ENCODE peak calls at places on chromosomes 7 and 10, in eight cellular contexts. I is epithelial cell of esophagus, S is stomach, O is mesothelial cell of epicardium, K is cardiac muscle cell, H is HFFc6, B is B cell, X is AG04449. J is an unnamed sample.

GRCh38 chr7:73429218-73429617 is 4.4 kb upstream of the FZD9 start:
- DNase-seq in I (no peak), S (no peak), O (no peak), K (peak), H (no peak), B (no peak), X (no peak), J (no peak)

GRCh38 chr7:48365010-48365409 is 193.8 kb downstream of the ABCA13 start:
- DNase-seq in I (peak), S (no peak), O (no peak), K (no peak), H (no peak), B (no peak), X (no peak), J (no peak)

GRCh38 chr10:74047871-74048270 is 50.0 kb downstream of the VCL start:
- DNase-seq in I (no peak), S (no peak), O (no peak), K (peak), H (peak), B (no peak), X (no peak), J (no peak)

GRCh38 chr10:124217031-124217430 is 123.6 kb upstream of the CHST15 start:
- DNase-seq in I (no peak), S (no peak), O (no peak), K (no peak), H (no peak), B (no peak), X (no peak), J (no peak)

GRCh38 chr7:79553811-79554555 is 100.5 kb upstream of the MAGI2 start:
- DNase-seq in I (peak), S (no peak), O (no peak), K (peak), H (peak), B (no peak), X (peak), J (no peak)

GRCh38 chr7:4712371-4713182 is 30.5 kb downstream of the FOXK1 start:
- DNase-seq in I (peak), S (no peak), O (no peak), K (no peak), H (peak), B (no peak), X (no peak), J (peak)

GRCh38 chr7:46494026-46494425 is 573.0 kb upstream of the IGFBP3 start:
- DNase-seq in I (peak), S (no peak), O (no peak), K (peak), H (peak), B (no peak), X (no peak), J (no peak)

GRCh38 chr10:100683545-100684127 is 61.7 kb upstream of the PAX2 start:
- DNase-seq in I (no peak), S (no peak), O (no peak), K (no peak), H (no peak), B (no peak), X (no peak), J (no peak)

GRCh38 chr10:77850620-77851231 is 75.8 kb downstream of the DLG5 start:
- DNase-seq in I (no peak), S (no peak), O (no peak), K (no peak), H (no peak), B (no peak), X (no peak), J (no peak)

GRCh38 chr10:97796651-97797050 is 24.9 kb upstream of the SFRP5 start:
- DNase-seq in I (no peak), S (no peak), O (no peak), K (no peak), H (no peak), B (no peak), X (no peak), J (no peak)

GRCh38 chr7:14717711-14718304 is 184.7 kb downstream of the DGKB start:
- DNase-seq in I (peak), S (no peak), O (no peak), K (peak), H (peak), B (no peak), X (peak), J (no peak)

GRCh38 chr10:114822771-114823463 is 1.3 kb downstream of the FHIP2A start:
- DNase-seq in I (peak), S (no peak), O (no peak), K (peak), H (peak), B (no peak), X (no peak), J (no peak)

GRCh38 chr7:135578569-135578968 is 20.9 kb downstream of the NUP205 start:
- DNase-seq in I (no peak), S (no peak), O (no peak), K (no peak), H (no peak), B (no peak), X (no peak), J (no peak)

GRCh38 chr7:147607151-147607800 is 983.3 kb upstream of the C7orf33 start:
- DNase-seq in I (no peak), S (no peak), O (no peak), K (no peak), H (no peak), B (no peak), X (no peak), J (no peak)

DNA sequence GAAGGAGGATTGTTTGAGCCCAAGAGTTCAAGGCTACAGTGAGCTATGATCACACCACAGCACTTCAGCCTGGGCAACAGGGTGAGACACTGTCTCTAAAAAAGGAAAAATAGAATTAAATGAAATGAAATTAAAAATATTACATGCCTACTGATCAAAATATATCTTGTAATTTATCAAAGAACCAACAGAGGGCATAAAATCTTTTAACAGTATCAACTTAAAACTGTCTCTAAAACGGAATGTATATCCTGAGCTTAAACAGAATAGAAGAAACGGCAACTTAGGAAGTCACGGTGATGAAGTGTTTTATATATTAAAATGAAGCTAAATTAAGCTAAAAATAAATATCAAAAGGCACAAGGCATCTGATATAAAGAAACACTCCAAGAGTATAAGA is 78.8 kb downstream of the MTPAP start:
- DNase-seq in I (peak), S (no peak), O (no peak), K (peak), H (peak), B (no peak), X (no peak), J (no peak)
- TF ChIP-seq CTCF in I (no peak), S (no peak), O (peak), K (peak), H (peak), B (peak), X (no peak), J (no peak)

GRCh38 chr10:5271526-5271925 is 74.9 kb downstream of the AKR1C4 start:
- DNase-seq in I (no peak), S (no peak), O (no peak), K (no peak), H (no peak), B (no peak), X (no peak), J (no peak)

GRCh38 chr10:5268743-5269142 is 72.1 kb downstream of the AKR1C4 start:
- DNase-seq in I (no peak), S (no peak), O (no peak), K (no peak), H (no peak), B (no peak), X (no peak), J (no peak)

GRCh38 chr10:5268234-5268633 is 71.6 kb downstream of the AKR1C4 start:
- DNase-seq in I (no peak), S (no peak), O (no peak), K (no peak), H (no peak), B (no peak), X (no peak), J (no peak)

GRCh38 chr10:5265139-5265538 is 68.5 kb downstream of the AKR1C4 start:
- DNase-seq in I (no peak), S (no peak), O (no peak), K (no peak), H (no peak), B (no peak), X (no peak), J (no peak)

DNA sequence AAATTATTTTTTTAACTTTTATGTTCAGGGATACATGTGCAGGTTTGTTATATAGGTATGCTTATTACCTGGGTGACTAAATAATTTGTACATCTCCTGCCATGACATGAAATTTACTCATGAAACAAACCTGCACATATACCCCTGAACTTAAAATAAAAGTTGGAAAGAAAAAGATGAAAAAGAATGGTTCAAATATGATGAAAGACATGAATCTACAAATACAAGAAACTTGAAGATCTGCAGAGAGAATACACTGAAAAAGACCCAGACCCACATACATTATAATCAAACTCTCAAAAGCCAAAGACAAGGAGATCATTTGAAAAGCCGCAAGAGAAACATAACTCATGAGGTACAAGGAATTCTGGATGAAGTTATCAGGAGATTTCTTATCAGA is 70.2 kb downstream of the AKR1C4 start:
- DNase-seq in I (no peak), S (no peak), O (no peak), K (no peak), H (no peak), B (no peak), X (no peak), J (no peak)
- TF ChIP-seq CTCF in I (no peak), S (no peak), O (no peak), K (no peak), H (no peak), B (no peak), X (no peak), J (no peak)

DNA sequence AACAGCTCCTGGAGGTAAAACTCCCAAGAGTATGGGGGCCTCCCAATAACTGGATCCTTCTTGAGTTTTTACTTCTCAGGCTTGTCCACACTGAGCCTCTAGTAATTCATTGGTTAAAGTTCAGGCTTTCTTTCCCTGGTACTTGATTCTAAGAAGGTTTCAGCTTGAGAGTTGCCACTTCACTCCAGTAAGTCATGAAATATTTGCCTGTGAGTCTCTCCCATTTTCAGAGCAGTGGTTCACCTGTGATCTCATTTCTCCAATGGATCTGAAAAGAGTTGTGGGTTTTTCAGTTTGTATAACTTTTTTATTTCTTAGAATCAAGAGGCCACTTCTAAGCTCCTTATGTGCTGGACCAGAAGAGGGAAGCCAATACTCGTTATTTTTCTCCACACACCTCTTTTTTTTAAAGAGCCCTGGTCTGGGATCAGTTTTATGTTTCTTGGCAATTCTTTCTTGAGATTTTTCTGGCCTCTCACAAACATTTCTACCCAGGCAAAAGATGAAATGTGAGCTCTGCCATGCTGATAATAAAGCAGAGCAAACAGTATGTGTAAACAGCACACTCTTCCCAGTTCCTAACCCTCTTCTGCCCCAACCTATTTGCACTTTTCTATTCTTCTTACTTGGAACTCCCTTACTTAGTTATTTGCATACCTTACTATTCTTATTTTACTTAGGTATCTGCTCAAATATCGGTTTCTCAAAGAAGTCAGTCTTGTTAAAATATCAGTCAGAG is 983.4 kb downstream of the CCSER2 start:
- DNase-seq in I (no peak), S (no peak), O (no peak), K (no peak), H (no peak), B (no peak), X (no peak), J (no peak)
- TF ChIP-seq CTCF in I (no peak), S (no peak), O (no peak), K (no peak), H (no peak), B (no peak), X (no peak), J (no peak)

DNA sequence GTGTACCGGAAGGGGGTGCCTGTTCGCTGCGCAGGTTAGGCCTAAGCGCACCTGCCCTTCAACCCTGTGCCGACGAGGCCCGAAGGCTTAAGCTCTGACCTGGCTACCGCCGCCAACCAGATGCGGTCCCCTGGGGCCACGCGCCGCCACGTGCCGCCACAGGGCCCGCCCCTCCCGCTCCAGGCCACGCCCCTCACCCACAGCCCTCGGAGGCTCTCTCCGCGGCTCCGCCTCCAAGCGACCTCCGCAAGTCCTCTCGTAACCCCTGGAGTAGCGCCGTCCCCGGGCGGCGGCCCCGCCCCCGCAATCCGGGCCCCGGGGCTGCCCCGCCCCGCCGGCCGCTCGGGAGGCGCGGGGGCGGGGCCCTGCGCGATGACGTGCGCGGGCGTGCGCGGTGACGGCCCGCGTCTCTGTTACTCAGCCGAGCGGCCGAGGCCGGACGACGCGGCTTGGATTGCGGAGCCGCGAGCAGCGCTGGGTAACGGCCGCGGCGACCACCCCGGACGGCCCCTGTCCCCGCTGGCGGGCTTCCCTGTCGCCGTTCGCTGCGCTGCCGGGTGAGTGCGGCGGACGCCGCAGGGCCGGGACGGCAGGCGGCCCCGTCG is at the start of gene MAPK8:
- DNase-seq in I (peak), S (peak), O (peak), K (peak), H (peak), B (peak), X (no peak), J (peak)
- TF ChIP-seq CTCF in I (no peak), S (no peak), O (no peak), K (no peak), H (no peak), B (no peak), X (no peak), J (no peak)

DNA sequence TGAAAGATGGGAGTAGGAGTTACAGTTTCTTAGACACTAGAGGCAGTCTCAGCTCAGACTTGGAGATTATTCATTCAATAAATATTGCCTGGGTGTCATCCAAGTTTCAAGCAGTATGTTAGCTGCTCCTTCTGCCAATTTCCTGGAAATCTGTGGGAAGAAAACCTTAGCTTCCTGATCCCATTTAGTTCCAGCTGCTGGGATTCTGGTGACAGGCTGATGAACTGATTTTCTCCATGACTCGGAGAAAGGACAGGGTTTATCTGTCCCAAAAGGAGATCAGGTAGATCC is 95.8 kb downstream of the CLEC2L start:
- DNase-seq in I (peak), S (no peak), O (no peak), K (peak), H (peak), B (no peak), X (peak), J (no peak)
- TF ChIP-seq CTCF in I (no peak), S (no peak), O (no peak), K (no peak), H (no peak), B (no peak), X (no peak), J (no peak)

J was measured in GM20000.